ENCODE peak calls at places on chromosomes 3 and 15, in eight cellular contexts. One of them, this sample, is unnamed.
A peak's percentile ranks its signal among the peaks of the same experiment; 100 is the strongest.

GRCh38 chr3:13338231-13338630 is 81.9 kb downstream of the NUP210 start:
- DNase-seq in lung: no peak
- DNase-seq in tibial artery: no peak
- DNase-seq in Panc1: no peak
- DNase-seq in heart left ventricle: no peak
- DNase-seq in IMR-90: peak; percentile 18
- DNase-seq in neural progenitor cell: no peak
- DNase-seq in tibial nerve: no peak
- DNase-seq in this sample: no peak

GRCh38 chr3:181725033-181725775 is 13.5 kb downstream of the SOX2 start:
- DNase-seq in neural progenitor cell: peak; percentile 64
- DNase-seq in tibial artery: no peak
- DNase-seq in tibial nerve: no peak
- DNase-seq in IMR-90: no peak
- DNase-seq in heart left ventricle: no peak
- DNase-seq in Panc1: no peak
- DNase-seq in lung: no peak
- DNase-seq in this sample: no peak

GRCh38 chr3:126158016-126158911 is 22.1 kb downstream of the ALDH1L1 start:
- DNase-seq in Panc1: no peak
- DNase-seq in neural progenitor cell: no peak
- DNase-seq in lung: peak; percentile 26
- DNase-seq in IMR-90: no peak
- DNase-seq in heart left ventricle: no peak
- DNase-seq in tibial artery: no peak
- DNase-seq in tibial nerve: no peak
- DNase-seq in this sample: no peak

GRCh38 chr15:80110920-80111319 is 41.9 kb upstream of the FAH start:
- DNase-seq in tibial artery: no peak
- DNase-seq in heart left ventricle: no peak
- DNase-seq in Panc1: no peak
- DNase-seq in tibial nerve: no peak
- DNase-seq in lung: no peak
- DNase-seq in IMR-90: no peak
- DNase-seq in neural progenitor cell: no peak
- DNase-seq in this sample: no peak

GRCh38 chr3:42640771-42641370 is 12.6 kb upstream of the ZBTB47 start:
- DNase-seq in heart left ventricle: no peak
- DNase-seq in lung: no peak
- DNase-seq in neural progenitor cell: no peak
- DNase-seq in tibial nerve: no peak
- DNase-seq in IMR-90: no peak
- DNase-seq in Panc1: no peak
- DNase-seq in tibial artery: no peak
- DNase-seq in this sample: no peak

GRCh38 chr3:126309162-126309561 is 48.0 kb downstream of the KLF15 start:
- DNase-seq in tibial artery: no peak
- DNase-seq in lung: no peak
- DNase-seq in heart left ventricle: no peak
- DNase-seq in Panc1: no peak
- DNase-seq in IMR-90: no peak
- DNase-seq in neural progenitor cell: no peak
- DNase-seq in tibial nerve: no peak
- DNase-seq in this sample: no peak

GRCh38 chr3:114557791-114558190 is 264.0 kb downstream of the TIGIT start:
- DNase-seq in lung: no peak
- DNase-seq in tibial artery: no peak
- DNase-seq in tibial nerve: no peak
- DNase-seq in heart left ventricle: no peak
- DNase-seq in neural progenitor cell: no peak
- DNase-seq in Panc1: no peak
- DNase-seq in IMR-90: peak; percentile 56
- DNase-seq in this sample: no peak

GRCh38 chr15:74445816-74446763 is 12.3 kb upstream of the SEMA7A start:
- DNase-seq in tibial nerve: no peak
- DNase-seq in lung: no peak
- DNase-seq in IMR-90: no peak
- DNase-seq in neural progenitor cell: no peak
- DNase-seq in heart left ventricle: no peak
- DNase-seq in tibial artery: peak; percentile 24
- DNase-seq in Panc1: no peak
- DNase-seq in this sample: no peak

GRCh38 chr3:41198526-41198925 is 779 bp upstream of the CTNNB1 start:
- DNase-seq in IMR-90: no peak
- DNase-seq in heart left ventricle: peak; percentile 39
- DNase-seq in tibial nerve: peak; percentile 43
- DNase-seq in tibial artery: peak; percentile 74
- DNase-seq in neural progenitor cell: peak; percentile 62
- DNase-seq in lung: peak; percentile 40
- DNase-seq in Panc1: no peak
- DNase-seq in this sample: peak; percentile 7

GRCh38 chr15:52362497-52362896 is 66.9 kb upstream of the MYO5C start:
- DNase-seq in neural progenitor cell: no peak
- DNase-seq in tibial artery: no peak
- DNase-seq in tibial nerve: peak; percentile 9
- DNase-seq in heart left ventricle: no peak
- DNase-seq in IMR-90: peak; percentile 73
- DNase-seq in lung: no peak
- DNase-seq in Panc1: no peak
- DNase-seq in this sample: peak; percentile 34

GRCh38 chr3:106093616-106094015 is 224.8 kb upstream of the CBLB start:
- DNase-seq in tibial artery: no peak
- DNase-seq in neural progenitor cell: no peak
- DNase-seq in heart left ventricle: no peak
- DNase-seq in tibial nerve: no peak
- DNase-seq in lung: no peak
- DNase-seq in Panc1: no peak
- DNase-seq in IMR-90: no peak
- DNase-seq in this sample: no peak

GRCh38 chr15:40918146-40918798 is 10.9 kb upstream of the DLL4 start:
- DNase-seq in tibial nerve: no peak
- DNase-seq in neural progenitor cell: no peak
- DNase-seq in heart left ventricle: no peak
- DNase-seq in tibial artery: no peak
- DNase-seq in IMR-90: no peak
- DNase-seq in Panc1: no peak
- DNase-seq in lung: no peak
- DNase-seq in this sample: no peak

GRCh38 chr3:127182446-127182845 is 10.5 kb upstream of the PRR23E start:
- DNase-seq in neural progenitor cell: no peak
- DNase-seq in tibial artery: no peak
- DNase-seq in IMR-90: no peak
- DNase-seq in heart left ventricle: no peak
- DNase-seq in lung: peak; percentile 25
- DNase-seq in Panc1: no peak
- DNase-seq in tibial nerve: no peak
- DNase-seq in this sample: no peak

DNA sequence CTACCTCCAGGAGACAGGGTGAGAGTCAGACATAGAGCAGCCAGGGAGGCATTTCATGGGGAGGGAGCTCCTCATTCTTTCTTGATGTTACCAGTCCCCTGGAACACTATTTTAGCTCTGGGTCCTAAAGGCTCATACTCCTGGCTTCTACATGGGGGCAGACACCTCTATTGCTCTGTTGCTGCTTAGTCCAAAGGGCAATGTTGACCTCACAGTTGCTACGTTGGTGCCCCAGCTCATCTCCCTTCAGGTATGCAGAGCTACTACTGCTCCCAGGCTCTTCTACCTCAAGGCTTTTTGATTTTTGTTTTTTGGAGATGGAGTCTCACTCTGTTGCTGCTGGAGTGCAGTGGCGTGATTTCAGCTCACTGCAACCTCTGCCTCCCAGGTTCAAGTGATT is 245.6 kb upstream of the LRRFIP2 start:
- DNase-seq in tibial artery: no peak
- DNase-seq in tibial nerve: no peak
- DNase-seq in heart left ventricle: no peak
- DNase-seq in Panc1: no peak
- DNase-seq in neural progenitor cell: no peak
- DNase-seq in lung: no peak
- DNase-seq in IMR-90: no peak
- DNase-seq in this sample: no peak
- H3K4me1 ChIP-seq in tibial artery: no peaks in the 10 kb centered on the region
- H3K4me1 ChIP-seq in tibial nerve: no peaks in the 10 kb centered on the region
- H3K4me1 ChIP-seq in heart left ventricle: no peaks in the 10 kb centered on the region
- H3K4me1 ChIP-seq in Panc1: no peaks in the 10 kb centered on the region
- H3K4me1 ChIP-seq in neural progenitor cell: no peaks in the 10 kb centered on the region
- H3K4me1 ChIP-seq in lung: no peaks in the 10 kb centered on the region
- H3K4me1 ChIP-seq in IMR-90: no peaks in the 10 kb centered on the region
- H3K4me1 ChIP-seq in this sample: no peaks in the 10 kb centered on the region

GRCh38 chr15:23003736-23004135 is 23.6 kb upstream of the CYFIP1 start:
- DNase-seq in IMR-90: no peak
- DNase-seq in neural progenitor cell: no peak
- DNase-seq in Panc1: no peak
- DNase-seq in tibial artery: no peak
- DNase-seq in heart left ventricle: no peak
- DNase-seq in lung: no peak
- DNase-seq in tibial nerve: no peak
- DNase-seq in this sample: no peak
- TF ChIP-seq CTCF in IMR-90: no peak
- TF ChIP-seq CTCF in neural progenitor cell: no peak
- TF ChIP-seq CTCF in Panc1: no peak
- TF ChIP-seq CTCF in tibial artery: no peak
- TF ChIP-seq CTCF in heart left ventricle: no peak
- TF ChIP-seq CTCF in lung: no peak
- TF ChIP-seq CTCF in tibial nerve: no peak
- TF ChIP-seq CTCF in this sample: no peak

GRCh38 chr3:136378011-136378410 is 127.9 kb downstream of the PCCB start:
- DNase-seq in neural progenitor cell: no peak
- DNase-seq in tibial artery: no peak
- DNase-seq in lung: no peak
- DNase-seq in Panc1: no peak
- DNase-seq in IMR-90: no peak
- DNase-seq in tibial nerve: no peak
- DNase-seq in heart left ventricle: no peak
- DNase-seq in this sample: no peak
- H3K4me1 ChIP-seq in neural progenitor cell: no peaks in the 10 kb centered on the region
- H3K4me1 ChIP-seq in tibial artery: no peaks in the 10 kb centered on the region
- H3K4me1 ChIP-seq in lung: no peaks in the 10 kb centered on the region
- H3K4me1 ChIP-seq in Panc1: no peaks in the 10 kb centered on the region
- H3K4me1 ChIP-seq in IMR-90: no peaks in the 10 kb centered on the region
- H3K4me1 ChIP-seq in tibial nerve: no peaks in the 10 kb centered on the region
- H3K4me1 ChIP-seq in heart left ventricle: no peaks in the 10 kb centered on the region
- H3K4me1 ChIP-seq in this sample: no peaks in the 10 kb centered on the region

GRCh38 chr3:34934660-34935059 is 704.7 kb upstream of the ARPP21 start:
- DNase-seq in heart left ventricle: no peak
- DNase-seq in tibial artery: no peak
- DNase-seq in lung: no peak
- DNase-seq in IMR-90: no peak
- DNase-seq in tibial nerve: no peak
- DNase-seq in Panc1: no peak
- DNase-seq in neural progenitor cell: no peak
- DNase-seq in this sample: no peak
- TF ChIP-seq CTCF in heart left ventricle: no peak
- TF ChIP-seq CTCF in tibial artery: no peak
- TF ChIP-seq CTCF in lung: no peak
- TF ChIP-seq CTCF in IMR-90: no peak
- TF ChIP-seq CTCF in tibial nerve: no peak
- TF ChIP-seq CTCF in Panc1: no peak
- TF ChIP-seq CTCF in neural progenitor cell: no peak
- TF ChIP-seq CTCF in this sample: no peak

GRCh38 chr15:28889346-28889745 is 3.6 kb downstream of the APBA2 start:
- DNase-seq in tibial nerve: no peak
- DNase-seq in lung: no peak
- DNase-seq in Panc1: no peak
- DNase-seq in tibial artery: no peak
- DNase-seq in heart left ventricle: no peak
- DNase-seq in neural progenitor cell: no peak
- DNase-seq in IMR-90: no peak
- DNase-seq in this sample: no peak

GRCh38 chr15:28886431-28887343 is 913 bp downstream of the APBA2 start:
- DNase-seq in heart left ventricle: no peak
- DNase-seq in IMR-90: no peak
- DNase-seq in tibial nerve: no peak
- DNase-seq in lung: no peak
- DNase-seq in neural progenitor cell: peak; percentile 55
- DNase-seq in tibial artery: no peak
- DNase-seq in Panc1: no peak
- DNase-seq in this sample: no peak

GRCh38 chr15:28888900-28889299 is 3.1 kb downstream of the APBA2 start:
- DNase-seq in IMR-90: no peak
- DNase-seq in tibial artery: no peak
- DNase-seq in heart left ventricle: no peak
- DNase-seq in lung: no peak
- DNase-seq in tibial nerve: no peak
- DNase-seq in Panc1: no peak
- DNase-seq in neural progenitor cell: no peak
- DNase-seq in this sample: no peak

GRCh38 chr15:28887344-28888174 is 1.8 kb downstream of the APBA2 start:
- DNase-seq in IMR-90: no peak
- DNase-seq in neural progenitor cell: no peak
- DNase-seq in tibial nerve: no peak
- DNase-seq in lung: no peak
- DNase-seq in Panc1: no peak
- DNase-seq in heart left ventricle: no peak
- DNase-seq in tibial artery: no peak
- DNase-seq in this sample: no peak

GRCh38 chr15:28888302-28888894 is 2.6 kb downstream of the APBA2 start:
- DNase-seq in tibial artery: no peak
- DNase-seq in lung: no peak
- DNase-seq in Panc1: no peak
- DNase-seq in IMR-90: no peak
- DNase-seq in heart left ventricle: no peak
- DNase-seq in neural progenitor cell: no peak
- DNase-seq in tibial nerve: no peak
- DNase-seq in this sample: no peak
- H3K4me1 ChIP-seq in tibial artery: no peaks in the 10 kb centered on the region
- H3K4me1 ChIP-seq in lung: peaks cover 9% of the 10 kb centered on the region
- H3K4me1 ChIP-seq in Panc1: no peaks in the 10 kb centered on the region
- H3K4me1 ChIP-seq in IMR-90: peaks cover 17% of the 10 kb centered on the region
- H3K4me1 ChIP-seq in heart left ventricle: no peaks in the 10 kb centered on the region
- H3K4me1 ChIP-seq in neural progenitor cell: peaks cover 30% of the 10 kb centered on the region
- H3K4me1 ChIP-seq in tibial nerve: no peaks in the 10 kb centered on the region
- H3K4me1 ChIP-seq in this sample: no peaks in the 10 kb centered on the region

GRCh38 chr3:137349949-137350348 is 392.2 kb downstream of the IL20RB start:
- DNase-seq in lung: no peak
- DNase-seq in Panc1: no peak
- DNase-seq in neural progenitor cell: no peak
- DNase-seq in heart left ventricle: no peak
- DNase-seq in IMR-90: no peak
- DNase-seq in tibial nerve: no peak
- DNase-seq in tibial artery: no peak
- DNase-seq in this sample: no peak

GRCh38 chr3:137347817-137348368 is 390.1 kb downstream of the IL20RB start:
- DNase-seq in IMR-90: no peak
- DNase-seq in tibial artery: no peak
- DNase-seq in neural progenitor cell: peak; percentile 73
- DNase-seq in tibial nerve: no peak
- DNase-seq in lung: no peak
- DNase-seq in heart left ventricle: no peak
- DNase-seq in Panc1: no peak
- DNase-seq in this sample: no peak

GRCh38 chr3:137343283-137343682 is 385.5 kb downstream of the IL20RB start:
- DNase-seq in neural progenitor cell: no peak
- DNase-seq in tibial artery: no peak
- DNase-seq in heart left ventricle: no peak
- DNase-seq in lung: no peak
- DNase-seq in tibial nerve: no peak
- DNase-seq in IMR-90: no peak
- DNase-seq in Panc1: no peak
- DNase-seq in this sample: no peak

GRCh38 chr3:137347132-137347531 is 389.3 kb downstream of the IL20RB start:
- DNase-seq in lung: no peak
- DNase-seq in neural progenitor cell: no peak
- DNase-seq in IMR-90: no peak
- DNase-seq in Panc1: no peak
- DNase-seq in tibial artery: no peak
- DNase-seq in heart left ventricle: no peak
- DNase-seq in tibial nerve: no peak
- DNase-seq in this sample: no peak
- TF ChIP-seq CTCF in lung: no peak
- TF ChIP-seq CTCF in neural progenitor cell: peak; percentile 28
- TF ChIP-seq CTCF in IMR-90: no peak
- TF ChIP-seq CTCF in Panc1: no peak
- TF ChIP-seq CTCF in tibial artery: no peak
- TF ChIP-seq CTCF in heart left ventricle: no peak
- TF ChIP-seq CTCF in tibial nerve: no peak
- TF ChIP-seq CTCF in this sample: no peak